ENCODE peak calls at places on chromosomes 4 and X, in four cellular contexts. M is colonic mucosa, N is fibroblast of villous mesenchyme, X is AG09309. D is an unnamed sample.

GRCh38 chr4:173446416-173446815 is 47.5 kb upstream of the SCRG1 start:
- DNase-seq in M (no peak), N (no peak), X (no peak), D (no peak)

GRCh38 chr4:31674313-31674947 is 954.3 kb downstream of the PCDH7 start:
- DNase-seq in M (no peak), N (peak), X (no peak), D (no peak)

GRCh38 chr4:156169011-156169410 is 215.3 kb upstream of the CTSO start:
- DNase-seq in M (no peak), N (peak), X (peak), D (no peak)

GRCh38 chr4:1178300-1179088 is 6.1 kb upstream of the SPON2 start:
- DNase-seq in M (no peak), N (no peak), X (no peak), D (no peak)

GRCh38 chr4:177546745-177547144 is 104.5 kb upstream of the AGA start:
- DNase-seq in M (no peak), N (no peak), X (no peak), D (no peak)

GRCh38 chrX:3697701-3698279 is 15.7 kb downstream of the PRKX start:
- DNase-seq in M (no peak), N (peak), X (no peak), D (peak)

GRCh38 chr4:158998624-158999023 is 104.3 kb upstream of the RAPGEF2 start:
- DNase-seq in M (peak), N (peak), X (peak), D (no peak)

GRCh38 chrX:153971124-153971631 is 440 bp downstream of the HCFC1 start:
- DNase-seq in M (peak), N (peak), X (peak), D (peak)

GRCh38 chrX:150692837-150693781 is at the start of gene MTMR1:
- DNase-seq in M (peak), N (no peak), X (no peak), D (peak)

GRCh38 chrX:75038925-75039324 is 113.7 kb upstream of the NEXMIF start:
- DNase-seq in M (no peak), N (peak), X (peak), D (no peak)

GRCh38 chr4:112951362-112951962 is 98.0 kb upstream of the ANK2 start:
- DNase-seq in M (no peak), N (peak), X (no peak), D (no peak)

GRCh38 chr4:54930226-54930625 is 195.2 kb downstream of the KDR start:
- DNase-seq in M (no peak), N (no peak), X (peak), D (no peak)

GRCh38 chr4:135073389-135073788 is 871.8 kb upstream of the PABPC4L start:
- DNase-seq in M (no peak), N (no peak), X (no peak), D (no peak)

GRCh38 chrX:15678339-15678738 is 13.7 kb upstream of the CLTRN start:
- DNase-seq in M (no peak), N (no peak), X (no peak), D (no peak)

GRCh38 chrX:41661366-41662095 is 27.2 kb upstream of the GPR34 start:
- DNase-seq in M (no peak), N (peak), X (no peak), D (no peak)

GRCh38 chr4:165714650-165715049 is 158.4 kb upstream of the TLL1 start:
- DNase-seq in M (no peak), N (no peak), X (no peak), D (no peak)

GRCh38 chr4:5908836-5909235 is 15.9 kb upstream of the CRMP1 start:
- DNase-seq in M (no peak), N (no peak), X (no peak), D (no peak)

GRCh38 chr4:123892997-123893745 is 496.6 kb downstream of the SPRY1 start:
- DNase-seq in M (no peak), N (peak), X (peak), D (no peak)

GRCh38 chr4:37383579-37384229 is 139.2 kb downstream of the NWD2 start:
- DNase-seq in M (peak), N (peak), X (no peak), D (no peak)

GRCh38 chrX:127207326-127207725 is 387.8 kb downstream of the PRR32 start:
- DNase-seq in M (no peak), N (no peak), X (no peak), D (no peak)

GRCh38 chr4:25030283-25031076 is at the start of gene LGI2:
- DNase-seq in M (peak), N (no peak), X (no peak), D (peak)

GRCh38 chrX:24768556-24768955 is 74.8 kb downstream of the POLA1 start:
- DNase-seq in M (no peak), N (no peak), X (no peak), D (no peak)

GRCh38 chrX:1316527-1316926 is 20.1 kb upstream of the IL3RA start:
- DNase-seq in M (peak), N (no peak), X (no peak), D (peak)

GRCh38 chr4:113355550-113356371 is 306.3 kb downstream of the ANK2 start:
- DNase-seq in M (no peak), N (peak), X (peak), D (peak)

GRCh38 chrX:10350991-10351390 is 194.2 kb downstream of the CLCN4 start:
- DNase-seq in M (no peak), N (peak), X (peak), D (no peak)

GRCh38 chr4:72418458-72418857 is 150.6 kb downstream of the ADAMTS3 start:
- DNase-seq in M (peak), N (peak), X (peak), D (peak)

GRCh38 chr4:4752576-4753401 is 106.7 kb upstream of the MSX1 start:
- DNase-seq in M (no peak), N (peak), X (peak), D (no peak)

GRCh38 chrX:13938766-13939530 is 90.7 kb downstream of the GEMIN8 start:
- DNase-seq in M (no peak), N (no peak), X (no peak), D (peak)

GRCh38 chrX:11867610-11868345 is 109.7 kb downstream of the MSL3 start:
- DNase-seq in M (no peak), N (no peak), X (no peak), D (no peak)

D was measured in thyroid gland.